ENCODE peak calls at places on chromosomes 5 and 9, in five cellular contexts. X is foreskin fibroblast, I is endothelial cell, S is NB4, L is OCI-LY7. Z is an unnamed sample.

GRCh38 chr5:136242611-136243010 is 49.6 kb upstream of the SMIM32 start:
- DNase-seq in X (no peak), I (no peak), S (no peak), L (no peak), Z (no peak)

GRCh38 chr9:137056739-137057407 is 3.0 kb upstream of the ENTPD2 start:
- DNase-seq in X (no peak), I (no peak), S (no peak), L (no peak), Z (no peak)

GRCh38 chr9:91089405-91090131 is 272.1 kb downstream of the AUH start:
- DNase-seq in X (peak; percentile 85), I (no peak), S (peak; percentile 70), L (peak; percentile 61), Z (no peak)

GRCh38 chr9:91710148-91710547 is 239.9 kb downstream of the ROR2 start:
- DNase-seq in X (no peak), I (no peak), S (no peak), L (no peak), Z (no peak)

GRCh38 chr9:91933556-91934352 is 16.3 kb downstream of the ROR2 start:
- DNase-seq in X (peak; percentile 26), I (no peak), S (peak; percentile 47), L (no peak), Z (no peak)

GRCh38 chr5:33379757-33380156 is 61.0 kb upstream of the TARS1 start:
- DNase-seq in X (peak; percentile 61), I (peak; percentile 31), S (peak; percentile 57), L (peak; percentile 67), Z (no peak)

GRCh38 chr9:19101203-19101602 is 1.5 kb downstream of the HAUS6 start:
- DNase-seq in X (no peak), I (no peak), S (no peak), L (no peak), Z (no peak)

GRCh38 chr5:139698461-139699146 is 50.5 kb downstream of the CXXC5 start:
- DNase-seq in X (peak; percentile 90), I (peak; percentile 71), S (peak; percentile 56), L (peak; percentile 52), Z (peak; percentile 41)

GRCh38 chr5:116557669-116558271 is 16.9 kb downstream of the SEMA6A start:
- DNase-seq in X (peak; percentile 41), I (no peak), S (peak; percentile 31), L (peak; percentile 16), Z (no peak)

GRCh38 chr5:17316973-17317459 is 99.6 kb downstream of the BASP1 start:
- DNase-seq in X (peak; percentile 61), I (no peak), S (peak; percentile 87), L (peak; percentile 76), Z (no peak)

GRCh38 chr9:78294290-78295176 is 2.4 kb upstream of the PSAT1 start:
- DNase-seq in X (no peak), I (no peak), S (peak; percentile 12), L (no peak), Z (no peak)

GRCh38 chr5:115949096-115949495 is 13.2 kb upstream of the LVRN start:
- DNase-seq in X (peak; percentile 69), I (no peak), S (no peak), L (no peak), Z (no peak)

GRCh38 chr5:173454381-173454763 is 126.2 kb upstream of the STC2 start:
- DNase-seq in X (peak; percentile 92), I (no peak), S (peak; percentile 48), L (no peak), Z (peak; percentile 48)

GRCh38 chr5:156208271-156208670 is 118.7 kb upstream of the SGCD start:
- DNase-seq in X (peak; percentile 25), I (no peak), S (peak; percentile 26), L (peak; percentile 35), Z (no peak)

GRCh38 chr5:93279292-93279974 is 301.6 kb downstream of the NR2F1-AS1 start:
- DNase-seq in X (peak; percentile 42), I (no peak), S (no peak), L (no peak), Z (no peak)

GRCh38 chr5:57692582-57693487 is 210.2 kb upstream of the ACTBL2 start:
- DNase-seq in X (peak; percentile 97), I (no peak), S (peak; percentile 65), L (no peak), Z (peak; percentile 51)

GRCh38 chr5:84438456-84438855 is 53.8 kb upstream of the EDIL3 start:
- DNase-seq in X (no peak), I (no peak), S (no peak), L (no peak), Z (no peak)

GRCh38 chr9:124286292-124286931 is 28.7 kb downstream of the NEK6 start:
- DNase-seq in X (peak; percentile 85), I (no peak), S (peak; percentile 70), L (peak; percentile 35), Z (peak; percentile 90)

GRCh38 chr5:80284720-80285119 is 28.9 kb upstream of the SERINC5 start:
- DNase-seq in X (no peak), I (no peak), S (peak; percentile 75), L (no peak), Z (no peak)

GRCh38 chr9:87796232-87796631 is 70.3 kb downstream of the CTSL start:
- DNase-seq in X (no peak), I (no peak), S (peak; percentile 18), L (no peak), Z (no peak)

GRCh38 chr9:124818431-124819281 is 34.6 kb upstream of the WDR38 start:
- DNase-seq in X (peak; percentile 28), I (no peak), S (peak; percentile 60), L (peak; percentile 62), Z (no peak)

GRCh38 chr9:92711844-92712243 is 41.9 kb upstream of the IPPK start:
- DNase-seq in X (no peak), I (no peak), S (no peak), L (no peak), Z (no peak)

GRCh38 chr5:94745786-94746730 is 127.6 kb downstream of the SLF1 start:
- DNase-seq in X (peak; percentile 11), I (no peak), S (peak; percentile 53), L (no peak), Z (no peak)

GRCh38 chr5:3131161-3131560 is 379.7 kb upstream of the IRX2 start:
- DNase-seq in X (no peak), I (no peak), S (no peak), L (no peak), Z (no peak)

GRCh38 chr5:172953776-172954189 is 5.4 kb upstream of the RPL26L1 start:
- DNase-seq in X (peak; percentile 86), I (no peak), S (no peak), L (no peak), Z (peak; percentile 78)

GRCh38 chr9:122075135-122076030 is 17.7 kb downstream of the TTLL11 start:
- DNase-seq in X (peak; percentile 71), I (no peak), S (no peak), L (no peak), Z (no peak)

GRCh38 chr5:81756016-81756415 is 5.1 kb upstream of the SSBP2 start:
- DNase-seq in X (no peak), I (no peak), S (no peak), L (no peak), Z (no peak)

GRCh38 chr9:136112541-136112940 is 6.1 kb downstream of the TMEM250 start:
- DNase-seq in X (no peak), I (no peak), S (no peak), L (no peak), Z (no peak)

GRCh38 chr5:56492812-56493211 is 259.7 kb upstream of the ANKRD55 start:
- DNase-seq in X (no peak), I (no peak), S (no peak), L (no peak), Z (no peak)

GRCh38 chr9:94300470-94301301 is 27.8 kb downstream of the NUTM2F start:
- DNase-seq in X (no peak), I (no peak), S (no peak), L (no peak), Z (no peak)

GRCh38 chr9:135402048-135402738 is 77.4 kb upstream of the PPP1R26 start:
- DNase-seq in X (no peak), I (no peak), S (no peak), L (no peak), Z (no peak)

DNA sequence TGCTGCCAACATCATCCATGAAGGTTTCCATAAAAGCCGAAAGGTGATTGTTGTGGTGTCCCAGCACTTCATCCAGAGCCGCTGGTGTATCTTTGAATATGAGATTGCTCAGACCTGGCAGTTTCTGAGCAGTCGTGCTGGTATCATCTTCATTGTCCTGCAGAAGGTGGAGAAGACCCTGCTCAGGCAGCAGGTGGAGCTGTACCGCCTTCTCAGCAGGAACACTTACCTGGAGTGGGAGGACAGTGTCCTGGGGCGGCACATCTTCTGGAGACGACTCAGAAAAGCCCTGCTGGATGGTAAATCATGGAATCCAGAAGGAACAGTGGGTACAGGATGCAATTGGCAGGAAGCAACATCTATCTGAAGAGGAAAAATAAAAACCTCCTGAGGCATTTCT is 10.1 kb downstream of the TLR4 start:
- DNase-seq in X (no peak), I (no peak), S (peak; percentile 54), L (no peak), Z (no peak)
- TF ChIP-seq CTCF in X (no peak), I (no peak), S (peak; percentile 21), L (peak; percentile 62), Z (no peak)

DNA sequence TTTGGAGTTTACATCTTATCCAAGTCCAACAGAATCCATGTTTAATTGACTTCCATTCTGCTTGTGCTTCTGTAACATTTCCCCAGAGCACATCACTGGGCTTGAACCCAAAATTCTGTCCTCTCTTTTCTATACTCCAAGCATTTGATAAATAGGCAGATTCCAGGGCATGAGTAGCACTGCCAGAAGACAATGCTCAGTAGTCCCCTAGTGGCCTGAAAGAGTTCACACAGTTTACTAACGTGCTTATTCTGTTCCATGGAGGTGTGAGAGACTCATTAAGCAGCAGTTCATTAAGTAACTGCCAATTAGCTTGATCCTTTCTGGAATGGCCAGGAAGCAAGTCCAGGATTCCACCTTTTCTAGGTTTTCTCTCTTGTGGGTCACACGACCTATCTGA is 9.4 kb upstream of the GABRA6 start:
- DNase-seq in X (no peak), I (no peak), S (peak; percentile 12), L (peak; percentile 22), Z (no peak)
- TF ChIP-seq CTCF in X (no peak), I (peak; percentile 67), S (peak; percentile 24), L (peak; percentile 70), Z (no peak)

GRCh38 chr9:14868418-14868771 is 41.8 kb downstream of the FREM1 start:
- DNase-seq in X (no peak), I (no peak), S (no peak), L (no peak), Z (no peak)

GRCh38 chr9:14865206-14865605 is 45.0 kb downstream of the FREM1 start:
- DNase-seq in X (no peak), I (no peak), S (no peak), L (no peak), Z (no peak)

GRCh38 chr9:14868772-14869583 is 41.2 kb downstream of the FREM1 start:
- DNase-seq in X (no peak), I (no peak), S (no peak), L (no peak), Z (no peak)

GRCh38 chr9:14866200-14866749 is 44.0 kb downstream of the FREM1 start:
- DNase-seq in X (no peak), I (no peak), S (no peak), L (no peak), Z (no peak)

GRCh38 chr9:14863402-14863801 is 46.8 kb downstream of the FREM1 start:
- DNase-seq in X (peak; percentile 26), I (no peak), S (no peak), L (no peak), Z (no peak)
- TF ChIP-seq CTCF in X (no peak), I (no peak), S (no peak), L (no peak), Z (no peak)

GRCh38 chr9:96636368-96636767 is 16.7 kb upstream of the CDC14B start:
- DNase-seq in X (no peak), I (no peak), S (no peak), L (no peak), Z (no peak)
- TF ChIP-seq CTCF in X (no peak), I (no peak), S (no peak), L (no peak), Z (no peak)